ENCODE peak calls at places on chromosomes 7 and 10, in six cellular contexts. M is GM12878, B is A549, X is H1, I is K562, A is HepG2. G is an unnamed sample.
A peak's percentile ranks its signal among the peaks of the same experiment; 100 is the strongest.

GRCh38 chr10:47025540-47026300 is 114.5 kb downstream of the PTPN20 start:
- DNase-seq in I (no peak), X (no peak), A (no peak), B (no peak), M (no peak), G (no peak)

GRCh38 chr10:27720529-27720928 is 25.1 kb downstream of the MKX start:
- DNase-seq in X (no peak), B (no peak), I (no peak), A (no peak), M (no peak), G (no peak)

GRCh38 chr7:150335101-150335773 is 6.2 kb downstream of the RARRES2 start:
- DNase-seq in B (no peak), X (peak; percentile 54), A (no peak), I (no peak), M (no peak), G (no peak)

GRCh38 chr10:71708301-71708703 is 11.3 kb downstream of the C10orf105 start:
- DNase-seq in X (peak; percentile 62), B (peak; percentile 42), M (no peak), A (peak; percentile 21), I (peak; percentile 81), G (no peak)

GRCh38 chr10:131142446-131143380 is 168.8 kb downstream of the TCERG1L start:
- DNase-seq in M (no peak), A (no peak), I (no peak), B (no peak), X (no peak), G (no peak)

GRCh38 chr7:128458956-128459355 is 3.3 kb downstream of the HILPDA start:
- DNase-seq in X (no peak), I (no peak), A (no peak), M (peak; percentile 36), B (no peak), G (no peak)

GRCh38 chr7:134427896-134428295 is 31.0 kb downstream of the AKR1B1 start:
- DNase-seq in X (no peak), I (no peak), M (no peak), A (no peak), B (no peak), G (no peak)

GRCh38 chr10:70513848-70514309 is 35.3 kb downstream of the PALD1 start:
- DNase-seq in X (no peak), B (no peak), I (no peak), M (peak; percentile 51), A (no peak), G (no peak)

GRCh38 chr10:5644930-5645329 is 21.5 kb downstream of the ASB13 start:
- DNase-seq in I (no peak), B (no peak), M (no peak), A (no peak), X (no peak), G (no peak)

GRCh38 chr10:72694476-72695369 is 2.8 kb downstream of the MCU start:
- DNase-seq in X (no peak), I (peak; percentile 30), B (peak; percentile 79), M (no peak), A (peak; percentile 42), G (no peak)

GRCh38 chr10:132264966-132265877 is 42.5 kb downstream of the STK32C start:
- DNase-seq in A (no peak), B (no peak), X (no peak), M (no peak), I (no peak), G (no peak)

GRCh38 chr7:131574741-131575140 is 18.3 kb upstream of the PODXL start:
- DNase-seq in M (no peak), I (no peak), X (no peak), A (no peak), B (no peak), G (no peak)

GRCh38 chr7:101686030-101686429 is 56.9 kb upstream of the MYL10 start:
- DNase-seq in A (no peak), I (no peak), X (no peak), M (no peak), B (no peak), G (no peak)

GRCh38 chr10:53135213-53135896 is 362.8 kb upstream of the MBL2 start:
- DNase-seq in X (no peak), B (no peak), A (peak; percentile 39), M (no peak), I (no peak), G (no peak)

GRCh38 chr7:134954197-134955082 is 31.9 kb upstream of the AGBL3 start:
- DNase-seq in I (peak; percentile 35), M (peak; percentile 15), A (peak; percentile 16), B (peak; percentile 51), X (no peak), G (peak; percentile 12)

GRCh38 chr10:124425227-124425962 is 6.7 kb upstream of the OAT start:
- DNase-seq in B (no peak), A (no peak), M (no peak), X (no peak), I (no peak), G (no peak)

GRCh38 chr7:51428226-51428887 is 111.7 kb upstream of the COBL start:
- DNase-seq in X (no peak), B (peak; percentile 46), M (no peak), A (no peak), I (peak; percentile 18), G (peak; percentile 19)

GRCh38 chr10:7485267-7485601 is 74.4 kb upstream of the SFMBT2 start:
- DNase-seq in I (no peak), A (no peak), M (no peak), B (no peak), X (no peak), G (no peak)

GRCh38 chr7:106814887-106815286 is 50.2 kb upstream of the PIK3CG start:
- DNase-seq in X (no peak), B (no peak), A (no peak), I (no peak), M (no peak), G (no peak)

GRCh38 chr7:90592036-90592435 is 4.1 kb upstream of the CDK14 start:
- DNase-seq in A (no peak), B (no peak), M (no peak), X (no peak), I (no peak), G (no peak)

GRCh38 chr7:32515890-32516550 is 20.7 kb downstream of the AVL9 start:
- DNase-seq in I (no peak), X (no peak), A (peak; percentile 92), B (no peak), M (no peak), G (no peak)

GRCh38 chr10:50387736-50388081 is 136.4 kb upstream of the ASAH2 start:
- DNase-seq in A (no peak), M (no peak), X (no peak), I (no peak), B (no peak), G (no peak)

GRCh38 chr7:107463139-107464078 is 6.4 kb upstream of the GPR22 start:
- DNase-seq in B (peak; percentile 71), M (peak; percentile 19), I (peak; percentile 43), A (peak; percentile 52), X (peak; percentile 10), G (peak; percentile 21)

GRCh38 chr10:121498071-121498470 is 100.2 kb downstream of the FGFR2 start:
- DNase-seq in X (no peak), I (no peak), M (no peak), B (no peak), A (no peak), G (no peak)

GRCh38 chr10:12214093-12214492 is 18.1 kb downstream of the CDC123 start:
- DNase-seq in M (no peak), A (no peak), I (no peak), B (no peak), X (no peak), G (no peak)

GRCh38 chr7:17229257-17229656 is 69.2 kb upstream of the AHR start:
- DNase-seq in B (no peak), I (no peak), A (no peak), X (no peak), M (no peak), G (no peak)

GRCh38 chr7:43590862-43591550 is 8.1 kb downstream of the STK17A start:
- DNase-seq in B (no peak), A (no peak), M (peak; percentile 87), I (no peak), X (no peak), G (no peak)

GRCh38 chr7:134448359-134449229 is 10.3 kb downstream of the AKR1B1 start:
- DNase-seq in I (peak; percentile 87), A (no peak), X (no peak), M (no peak), B (peak; percentile 94), G (peak; percentile 21)

GRCh38 chr10:74099836-74100235 is 50.8 kb downstream of the AP3M1 start:
- DNase-seq in I (no peak), A (no peak), X (no peak), M (no peak), B (no peak), G (no peak)
- TF ChIP-seq CEBPB in I (no peak), A (no peak), X (no peak), M (no peak), B (no peak), G (no peak)

DNA sequence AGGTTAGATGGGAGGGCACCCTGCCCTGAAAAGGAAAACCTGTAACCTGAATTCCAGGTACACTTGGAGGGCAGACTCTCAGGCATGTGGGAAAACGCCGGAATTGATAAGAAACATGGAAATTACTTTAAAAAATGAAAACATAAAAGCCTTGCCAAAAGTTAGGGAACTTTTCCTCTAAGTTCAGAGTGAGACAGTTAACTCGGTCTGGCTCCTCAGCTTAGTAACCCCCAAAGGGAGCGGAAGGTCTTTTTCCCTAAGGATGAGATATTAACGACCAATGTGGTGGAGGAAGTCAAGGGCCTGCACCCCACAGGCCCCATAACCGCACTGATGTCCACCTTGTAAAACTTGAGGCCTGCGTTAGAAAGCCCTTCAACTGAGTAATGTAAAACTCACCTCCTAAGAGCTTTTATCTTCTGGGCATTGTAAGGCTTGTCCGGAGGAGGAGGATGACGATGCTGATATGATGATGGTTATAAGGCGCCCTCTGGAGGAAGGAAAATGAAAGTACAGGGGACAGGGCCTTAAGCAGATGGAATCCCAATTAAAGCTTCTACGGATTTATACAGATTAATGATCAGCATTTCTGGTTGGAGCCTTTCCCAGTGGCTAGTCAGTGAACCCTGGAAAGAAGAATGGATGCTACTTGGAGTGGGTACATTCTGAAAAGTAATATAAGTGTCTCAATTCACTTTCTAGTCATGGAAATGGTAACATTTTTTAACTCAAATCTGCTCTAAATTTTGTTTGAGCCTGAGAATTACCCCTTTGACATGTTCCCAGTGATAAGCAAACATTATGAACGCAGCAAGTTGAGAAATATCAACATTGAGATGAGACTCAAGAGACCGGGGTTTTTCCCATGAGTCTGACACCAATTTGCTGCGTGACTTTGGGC is 696 bp downstream of the COL1A2 start:
- DNase-seq in X (no peak), I (peak; percentile 85), M (peak; percentile 12), A (peak; percentile 63), B (peak; percentile 76), G (peak; percentile 59)
- TF ChIP-seq MAX in X (no peak), I (no peak), M (no peak), A (no peak), B (no peak), G (no peak)

GRCh38 chr7:99595111-99595745 is 2.8 kb upstream of the TMEM225B start:
- DNase-seq in I (no peak), A (no peak), X (no peak), M (no peak), B (no peak), G (no peak)
- TF ChIP-seq CEBPB in I (no peak), A (no peak), X (no peak), M (no peak), B (no peak), G (no peak)

DNA sequence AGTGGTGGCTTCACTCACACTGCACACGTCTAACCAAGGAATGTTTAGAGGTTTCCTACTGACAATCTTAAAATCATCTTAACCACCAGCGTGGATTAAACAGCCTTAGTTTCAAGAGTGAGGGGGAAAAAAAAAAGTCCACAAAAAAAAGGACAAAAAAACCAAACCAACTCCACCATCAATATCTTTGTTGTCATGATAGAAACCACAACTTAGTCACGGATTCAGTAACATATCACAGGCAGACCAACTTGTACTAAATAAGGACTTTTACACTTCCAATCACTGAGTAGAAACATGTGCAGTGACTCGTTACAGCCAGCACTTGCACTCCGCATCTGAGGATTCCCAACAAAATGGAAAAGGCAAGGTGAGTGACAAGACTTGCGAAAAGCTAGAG is 46.5 kb downstream of the FAM171A1 start:
- DNase-seq in X (no peak), I (no peak), M (no peak), A (no peak), B (no peak), G (no peak)
- TF ChIP-seq MAX in X (no peak), I (no peak), M (no peak), A (no peak), B (no peak), G (no peak)